ENCODE peak calls at places on chromosome 22, in seven cellular contexts. U is amniotic stem cell; T is choroid plexus epithelial cell; S is central memory CD4-positive, alpha-beta T cell; N is tibial artery; A is C1 segment of cervical spinal cord; J is cerebellar cortex. H is an unnamed sample.

GRCh38 chr22:49295851-49296560 is 531.7 kb downstream of the BRD1 start:
- DNase-seq in U (no peak), T (no peak), S (no peak), N (peak; percentile 13), A (no peak), J (no peak), H (peak; percentile 91)

GRCh38 chr22:37420656-37421467 is 6.4 kb downstream of the ELFN2 start:
- DNase-seq in U (no peak), T (peak; percentile 40), S (no peak), N (peak; percentile 77), A (no peak), J (no peak), H (no peak)

GRCh38 chr22:29313126-29314071 is 2.1 kb downstream of the RASL10A start:
- DNase-seq in U (no peak), T (peak; percentile 68), S (no peak), N (peak; percentile 52), A (no peak), J (no peak), H (no peak)

GRCh38 chr22:23604939-23605712 is 25.0 kb upstream of the IGLL1 start:
- DNase-seq in U (no peak), T (no peak), S (no peak), N (no peak), A (no peak), J (no peak), H (no peak)

GRCh38 chr22:24406322-24407277 is 20.8 kb upstream of the ADORA2A start:
- DNase-seq in U (no peak), T (no peak), S (no peak), N (no peak), A (no peak), J (no peak), H (no peak)

GRCh38 chr22:41799486-41800347 is 762 bp upstream of the CCDC134 start:
- DNase-seq in U (no peak), T (peak; percentile 27), S (no peak), N (peak; percentile 26), A (peak; percentile 74), J (peak; percentile 70), H (no peak)

GRCh38 chr22:45731041-45731797 is 59.6 kb downstream of the ATXN10 start:
- DNase-seq in U (no peak), T (peak; percentile 46), S (no peak), N (no peak), A (no peak), J (no peak), H (no peak)

GRCh38 chr22:46090051-46090591 is 60.2 kb upstream of the PPARA start:
- DNase-seq in U (no peak), T (no peak), S (no peak), N (peak; percentile 42), A (no peak), J (peak; percentile 49), H (no peak)

GRCh38 chr22:43413826-43414225 is 2.0 kb downstream of the MPPED1 start:
- DNase-seq in U (no peak), T (no peak), S (no peak), N (no peak), A (no peak), J (no peak), H (no peak)

H was measured in vagina.